ENCODE peak calls at places on chromosomes 2 and 18, in five cellular contexts. One of them, this sample, is unnamed.

GRCh38 chr18:2337552-2338141 is 233.7 kb downstream of the METTL4 start:
- DNase-seq in HepG2: peak; percentile 17
- DNase-seq in type B pancreatic cell: no peak
- DNase-seq in HFF-Myc: peak; percentile 22
- DNase-seq in neural crest cell: peak; percentile 30
- DNase-seq in this sample: no peak

GRCh38 chr18:79334496-79335233 is 61.1 kb upstream of the NFATC1 start:
- DNase-seq in neural crest cell: no peak
- DNase-seq in type B pancreatic cell: no peak
- DNase-seq in HFF-Myc: no peak
- DNase-seq in HepG2: no peak
- DNase-seq in this sample: no peak

GRCh38 chr2:118291481-118291880 is 203.2 kb downstream of the INSIG2 start:
- DNase-seq in HepG2: no peak
- DNase-seq in type B pancreatic cell: no peak
- DNase-seq in neural crest cell: no peak
- DNase-seq in HFF-Myc: no peak
- DNase-seq in this sample: no peak

GRCh38 chr2:11094021-11094810 is 61.1 kb upstream of the SLC66A3 start:
- DNase-seq in type B pancreatic cell: no peak
- DNase-seq in HepG2: no peak
- DNase-seq in HFF-Myc: no peak
- DNase-seq in neural crest cell: no peak
- DNase-seq in this sample: no peak

GRCh38 chr18:50099725-50100414 is 95.1 kb downstream of the MYO5B start:
- DNase-seq in HepG2: no peak
- DNase-seq in neural crest cell: no peak
- DNase-seq in type B pancreatic cell: no peak
- DNase-seq in HFF-Myc: peak; percentile 45
- DNase-seq in this sample: peak; percentile 52

GRCh38 chr2:178863856-178864620 is 56.8 kb upstream of the TTN start:
- DNase-seq in HFF-Myc: no peak
- DNase-seq in type B pancreatic cell: no peak
- DNase-seq in neural crest cell: no peak
- DNase-seq in HepG2: no peak
- DNase-seq in this sample: no peak

GRCh38 chr2:239275871-239276812 is 124.7 kb downstream of the HDAC4 start:
- DNase-seq in type B pancreatic cell: peak; percentile 67
- DNase-seq in neural crest cell: no peak
- DNase-seq in HepG2: no peak
- DNase-seq in HFF-Myc: peak; percentile 66
- DNase-seq in this sample: peak; percentile 67

GRCh38 chr2:217610411-217610814 is 392.4 kb downstream of the TNS1 start:
- DNase-seq in neural crest cell: no peak
- DNase-seq in HFF-Myc: no peak
- DNase-seq in type B pancreatic cell: no peak
- DNase-seq in HepG2: no peak
- DNase-seq in this sample: no peak

GRCh38 chr18:54871231-54871630 is 43.0 kb downstream of the RAB27B start:
- DNase-seq in neural crest cell: no peak
- DNase-seq in type B pancreatic cell: no peak
- DNase-seq in HFF-Myc: no peak
- DNase-seq in HepG2: no peak
- DNase-seq in this sample: no peak

GRCh38 chr2:38597115-38597514 is 5.6 kb downstream of the HNRNPLL start:
- DNase-seq in HepG2: no peak
- DNase-seq in type B pancreatic cell: no peak
- DNase-seq in neural crest cell: no peak
- DNase-seq in HFF-Myc: no peak
- DNase-seq in this sample: no peak

GRCh38 chr2:180890781-180891180 is 89.6 kb upstream of the UBE2E3 start:
- DNase-seq in neural crest cell: no peak
- DNase-seq in type B pancreatic cell: no peak
- DNase-seq in HFF-Myc: no peak
- DNase-seq in HepG2: no peak
- DNase-seq in this sample: no peak

GRCh38 chr2:38377501-38378258 is 607 bp upstream of the ATL2 start:
- DNase-seq in HFF-Myc: peak; percentile 67
- DNase-seq in HepG2: peak; percentile 42
- DNase-seq in type B pancreatic cell: no peak
- DNase-seq in neural crest cell: no peak
- DNase-seq in this sample: peak; percentile 56

GRCh38 chr2:64442801-64443429 is 11.0 kb upstream of the LGALSL start:
- DNase-seq in neural crest cell: no peak
- DNase-seq in type B pancreatic cell: no peak
- DNase-seq in HFF-Myc: no peak
- DNase-seq in HepG2: no peak
- DNase-seq in this sample: no peak

GRCh38 chr2:207727256-207727655 is 15.8 kb downstream of the CCNYL1 start:
- DNase-seq in type B pancreatic cell: no peak
- DNase-seq in HFF-Myc: no peak
- DNase-seq in neural crest cell: no peak
- DNase-seq in HepG2: no peak
- DNase-seq in this sample: no peak

GRCh38 chr2:43050866-43051265 is 175.5 kb downstream of the ZFP36L2 start:
- DNase-seq in neural crest cell: no peak
- DNase-seq in type B pancreatic cell: no peak
- DNase-seq in HFF-Myc: no peak
- DNase-seq in HepG2: no peak
- DNase-seq in this sample: no peak
- TF ChIP-seq CTCF in neural crest cell: no peak
- TF ChIP-seq CTCF in type B pancreatic cell: no peak
- TF ChIP-seq CTCF in HFF-Myc: no peak
- TF ChIP-seq CTCF in HepG2: no peak
- TF ChIP-seq CTCF in this sample: no peak

DNA sequence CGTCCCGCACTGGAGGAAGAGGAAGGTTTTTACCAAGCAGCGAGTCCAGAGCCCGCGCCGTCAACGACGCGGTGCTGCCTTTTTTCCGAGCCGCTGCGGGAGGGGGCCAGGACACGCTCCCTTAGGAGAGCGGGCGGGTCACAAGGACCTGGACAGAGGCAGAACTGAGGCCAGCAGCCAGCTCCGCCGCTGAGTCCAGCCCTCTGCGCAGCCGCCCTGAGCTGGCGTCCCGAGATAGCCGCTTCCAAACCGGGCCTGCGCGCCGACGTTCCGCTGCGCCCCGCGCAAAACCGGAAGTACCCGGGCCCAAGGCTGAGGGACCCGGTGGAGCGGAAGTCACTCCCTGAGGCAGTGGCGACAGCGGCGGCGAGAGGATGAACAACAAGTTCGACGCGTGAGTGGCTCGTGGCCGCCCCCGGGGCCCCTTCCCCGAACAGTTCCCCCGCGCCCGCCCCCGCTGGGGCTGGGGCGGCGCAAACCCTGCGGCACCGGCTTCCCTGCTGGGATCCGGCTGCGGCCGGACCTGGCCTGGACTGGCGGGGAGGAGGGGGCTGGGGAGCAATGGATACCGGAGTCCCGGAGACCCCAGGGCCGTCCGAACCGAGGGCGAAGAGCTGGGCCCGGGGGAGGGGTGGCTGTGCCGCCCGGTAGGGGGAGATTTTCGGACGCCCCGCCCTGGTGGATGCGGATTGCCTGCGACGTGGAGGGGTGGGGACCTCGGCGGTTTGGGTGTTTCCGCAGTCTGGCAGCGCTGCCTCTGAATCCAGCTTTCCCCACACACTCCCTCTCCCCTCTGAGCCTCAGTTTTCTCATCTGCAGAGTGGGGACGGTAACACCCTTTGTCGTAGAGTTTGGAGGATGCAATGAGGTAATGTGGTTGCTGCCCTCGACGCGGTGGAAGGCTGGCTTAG is at the start of the genes EIF4E2 and TIGD1:
- DNase-seq in HFF-Myc: peak; percentile 72
- DNase-seq in neural crest cell: peak; percentile 93
- DNase-seq in HepG2: peak; percentile 95
- DNase-seq in type B pancreatic cell: peak; percentile 96
- DNase-seq in this sample: peak; percentile 65
- TF ChIP-seq CTCF in HFF-Myc: peak; percentile 22
- TF ChIP-seq CTCF in neural crest cell: peak; percentile 49
- TF ChIP-seq CTCF in HepG2: peak; percentile 53
- TF ChIP-seq CTCF in type B pancreatic cell: peak; percentile 58
- TF ChIP-seq CTCF in this sample: peak; percentile 42

DNA sequence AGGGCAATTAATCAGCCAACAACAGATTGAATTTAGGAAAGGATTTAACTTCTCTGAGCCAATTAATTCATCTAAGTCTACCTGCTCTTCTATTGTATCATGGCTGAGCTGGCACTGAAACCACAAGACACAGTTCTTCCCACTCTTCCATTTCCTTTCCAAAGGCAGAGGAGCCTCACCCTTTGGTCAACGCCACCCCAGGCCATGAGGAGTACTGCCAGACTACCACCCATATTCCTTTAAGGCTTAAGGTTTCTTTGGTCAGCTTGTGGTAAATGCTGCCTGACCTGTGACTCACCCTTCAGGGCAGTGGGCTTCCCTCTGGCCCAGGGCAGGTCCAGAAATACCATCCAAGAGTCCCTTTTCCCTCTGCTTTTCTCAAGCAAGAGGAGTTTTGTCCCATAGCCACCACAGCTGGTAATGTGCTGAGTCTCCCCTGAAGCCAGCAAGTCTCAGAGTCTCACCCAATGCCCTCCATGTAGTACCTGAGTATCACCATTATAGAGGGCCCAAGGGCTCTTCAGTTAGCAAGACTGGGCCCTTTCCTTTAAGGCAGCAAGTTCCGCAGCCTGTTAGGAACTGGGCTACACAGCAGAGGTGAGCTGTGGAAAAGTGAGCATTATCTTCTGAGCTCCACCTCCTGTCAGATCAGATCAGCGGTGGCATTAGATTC is 900.5 kb upstream of the CRIM1 start:
- DNase-seq in neural crest cell: no peak
- DNase-seq in HFF-Myc: no peak
- DNase-seq in type B pancreatic cell: no peak
- DNase-seq in HepG2: no peak
- DNase-seq in this sample: no peak
- TF ChIP-seq CTCF in neural crest cell: peak; percentile 20
- TF ChIP-seq CTCF in HFF-Myc: no peak
- TF ChIP-seq CTCF in type B pancreatic cell: peak; percentile 37
- TF ChIP-seq CTCF in HepG2: peak; percentile 5
- TF ChIP-seq CTCF in this sample: no peak

DNA sequence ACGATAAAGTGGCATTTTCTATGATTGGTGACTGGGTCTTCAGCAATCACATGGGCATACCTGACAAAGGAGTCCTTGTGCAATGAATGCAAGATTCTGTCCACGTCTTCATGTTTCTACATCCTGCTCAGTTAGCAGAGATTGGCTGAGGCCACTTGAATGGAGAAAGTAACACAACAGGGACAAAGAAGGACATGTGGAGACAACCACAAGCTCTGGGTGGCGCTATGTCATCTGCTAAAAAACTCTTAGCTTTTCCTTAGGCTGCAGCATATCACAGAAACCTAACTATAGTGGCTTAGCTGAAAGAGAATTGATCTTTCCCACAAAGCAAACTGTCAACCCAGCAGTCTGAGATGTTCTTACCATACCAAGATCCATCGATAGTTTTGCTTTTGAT is 1109.7 kb downstream of the SOCS6 start:
- DNase-seq in neural crest cell: peak; percentile 9
- DNase-seq in HFF-Myc: no peak
- DNase-seq in type B pancreatic cell: no peak
- DNase-seq in HepG2: peak; percentile 1
- DNase-seq in this sample: no peak
- TF ChIP-seq CTCF in neural crest cell: peak; percentile 45
- TF ChIP-seq CTCF in HFF-Myc: no peak
- TF ChIP-seq CTCF in type B pancreatic cell: peak; percentile 62
- TF ChIP-seq CTCF in HepG2: peak; percentile 40
- TF ChIP-seq CTCF in this sample: no peak

GRCh38 chr18:76960528-76961035 is 138.2 kb downstream of the ZNF236 start:
- DNase-seq in HepG2: no peak
- DNase-seq in HFF-Myc: no peak
- DNase-seq in neural crest cell: no peak
- DNase-seq in type B pancreatic cell: no peak
- DNase-seq in this sample: no peak
- TF ChIP-seq CTCF in HepG2: no peak
- TF ChIP-seq CTCF in HFF-Myc: no peak
- TF ChIP-seq CTCF in neural crest cell: no peak
- TF ChIP-seq CTCF in type B pancreatic cell: no peak
- TF ChIP-seq CTCF in this sample: no peak